ENCODE peak calls at places on chromosomes 2 and 18, in nine cellular contexts. N, O, Y, K, T, E, R, D and L are unnamed samples.
A peak's percentile ranks its signal among the peaks of the same experiment; 100 is the strongest.

GRCh38 chr2:29010946-29011649 is 30.0 kb downstream of the TOGARAM2 start:
- DNase-seq in K (no peak), R (no peak), Y (no peak), T (no peak), E (no peak), O (peak; percentile 29), D (no peak), N (no peak), L (no peak)

GRCh38 chr2:144996225-144996795 is 476.4 kb upstream of the ZEB2 start:
- DNase-seq in N (no peak), R (no peak), E (peak; percentile 32), T (peak; percentile 51), Y (peak; percentile 68), D (no peak), O (no peak), K (no peak), L (peak; percentile 59)

GRCh38 chr18:74862094-74862493 is 264.4 kb downstream of the ZNF407 start:
- DNase-seq in Y (no peak), T (no peak), D (peak; percentile 41), E (no peak), R (no peak), K (no peak), O (no peak), N (no peak), L (no peak)

GRCh38 chr2:241932895-241933174 is 63.3 kb downstream of the RTP5 start:
- DNase-seq in Y (no peak), N (no peak), K (no peak), O (no peak), T (no peak), R (no peak), D (no peak), E (no peak), L (no peak)

GRCh38 chr2:181004647-181005325 is 24.4 kb downstream of the UBE2E3 start:
- DNase-seq in R (no peak), T (no peak), O (no peak), D (no peak), Y (no peak), N (no peak), E (no peak), K (no peak), L (no peak)

GRCh38 chr18:23884712-23885375 is 129.7 kb upstream of the TTC39C start:
- DNase-seq in R (no peak), N (no peak), T (no peak), E (no peak), K (no peak), Y (no peak), D (peak; percentile 68), O (peak; percentile 45), L (no peak)

GRCh38 chr2:149928026-149928425 is 340.5 kb upstream of the MMADHC start:
- DNase-seq in Y (no peak), T (no peak), R (no peak), O (no peak), D (no peak), E (no peak), N (no peak), K (no peak), L (no peak)

GRCh38 chr2:219951111-219951510 is 323.7 kb downstream of the SLC4A3 start:
- DNase-seq in N (no peak), K (no peak), D (no peak), O (no peak), T (no peak), E (no peak), R (no peak), Y (peak; percentile 15), L (no peak)

GRCh38 chr2:184402381-184402780 is 195.9 kb upstream of the ZNF804A start:
- DNase-seq in Y (no peak), T (no peak), R (no peak), D (no peak), O (no peak), N (no peak), E (no peak), K (no peak), L (no peak)

GRCh38 chr18:47993409-47993808 is 63.0 kb upstream of the SMAD2 start:
- DNase-seq in D (no peak), O (no peak), Y (no peak), K (no peak), R (no peak), T (no peak), N (no peak), E (no peak), L (no peak)

GRCh38 chr18:74493689-74494088 is 2.5 kb upstream of the CNDP2 start:
- DNase-seq in O (peak; percentile 61), N (no peak), E (no peak), T (no peak), D (peak; percentile 49), K (no peak), Y (peak; percentile 41), R (no peak), L (peak; percentile 28)

GRCh38 chr2:218406949-218407703 is 7.5 kb downstream of the CTDSP1 start:
- DNase-seq in R (no peak), D (peak; percentile 87), O (no peak), Y (peak; percentile 83), N (peak; percentile 60), K (no peak), T (peak; percentile 21), E (peak; percentile 48), L (peak; percentile 60)

GRCh38 chr2:235679471-235679870 is 185.6 kb downstream of the AGAP1 start:
- DNase-seq in Y (no peak), D (no peak), N (no peak), T (no peak), O (no peak), E (no peak), K (no peak), R (no peak), L (no peak)

GRCh38 chr18:75638597-75639467 is 211.3 kb upstream of the SMIM21 start:
- DNase-seq in T (peak; percentile 73), E (peak; percentile 80), R (no peak), O (peak; percentile 49), N (peak; percentile 22), Y (peak; percentile 92), K (no peak), D (no peak), L (peak; percentile 52)

GRCh38 chr18:48842259-48843061 is 108.3 kb downstream of the SMAD7 start:
- DNase-seq in T (no peak), R (no peak), Y (no peak), K (no peak), N (no peak), D (no peak), O (no peak), E (no peak), L (no peak)

GRCh38 chr2:207012461-207012860 is 73.1 kb downstream of the CPO start:
- DNase-seq in R (no peak), K (no peak), Y (peak; percentile 28), O (no peak), D (no peak), T (no peak), E (no peak), N (no peak), L (peak; percentile 36)

GRCh38 chr2:231810905-231811304 is 24.7 kb downstream of the COPS7B start:
- DNase-seq in R (no peak), E (peak; percentile 59), O (no peak), N (peak; percentile 77), T (peak; percentile 47), Y (peak; percentile 61), K (no peak), D (no peak), L (peak; percentile 79)